ENCODE peak calls at places on chromosomes 16 and 17, in ten cellular contexts. I is IMR-90, Y is HCT116, S is Peyer's patch, R is uterus, T is tibial nerve, B is adrenal gland, Z is ovary, J is breast epithelium, X is heart left ventricle. C is an unnamed sample.

GRCh38 chr17:12579245-12579644 is 86.4 kb upstream of the MYOCD start:
- DNase-seq in I (no peak), Y (no peak), S (no peak), R (no peak), T (no peak), B (no peak), Z (no peak), J (no peak), X (no peak), C (no peak)

GRCh38 chr17:15981646-15982580 is 17.6 kb downstream of the ZSWIM7 start:
- DNase-seq in I (peak), Y (no peak), S (no peak), R (no peak), T (no peak), B (no peak), Z (no peak), J (no peak), X (no peak), C (no peak)

GRCh38 chr16:57694556-57695377 is at the start of gene DRC7:
- DNase-seq in I (peak), Y (peak), S (no peak), R (peak), T (no peak), B (peak), Z (no peak), J (no peak), X (no peak), C (peak)

GRCh38 chr17:4827399-4827798 is 5.7 kb upstream of the MINK1 start:
- DNase-seq in I (no peak), Y (no peak), S (no peak), R (no peak), T (no peak), B (no peak), Z (no peak), J (no peak), X (no peak), C (no peak)

GRCh38 chr17:55895112-55895759 is 144.4 kb downstream of the PCTP start:
- DNase-seq in I (no peak), Y (no peak), S (no peak), R (no peak), T (no peak), B (no peak), Z (no peak), J (no peak), X (no peak), C (no peak)

GRCh38 chr16:3727806-3728381 is 10.6 kb upstream of the TRAP1 start:
- DNase-seq in I (no peak), Y (no peak), S (peak), R (no peak), T (no peak), B (no peak), Z (no peak), J (no peak), X (no peak), C (no peak)

GRCh38 chr16:2835638-2836493 is 5.8 kb downstream of the ZG16B start:
- DNase-seq in I (peak), Y (peak), S (no peak), R (no peak), T (no peak), B (no peak), Z (no peak), J (peak), X (peak), C (no peak)

GRCh38 chr17:39573447-39574298 is 34.0 kb downstream of the NEUROD2 start:
- DNase-seq in I (peak), Y (peak), S (peak), R (peak), T (peak), B (peak), Z (peak), J (peak), X (peak), C (peak)

GRCh38 chr16:72138064-72138572 is 33.8 kb downstream of the PMFBP1 start:
- DNase-seq in I (no peak), Y (no peak), S (no peak), R (no peak), T (no peak), B (no peak), Z (no peak), J (no peak), X (no peak), C (no peak)

GRCh38 chr16:50037791-50038190 is 12.8 kb downstream of the CNEP1R1 start:
- DNase-seq in I (peak), Y (no peak), S (no peak), R (no peak), T (no peak), B (no peak), Z (no peak), J (no peak), X (no peak), C (no peak)

GRCh38 chr17:71460943-71461342 is 659.9 kb upstream of the SOX9 start:
- DNase-seq in I (peak), Y (peak), S (no peak), R (no peak), T (no peak), B (no peak), Z (no peak), J (no peak), X (no peak), C (no peak)

GRCh38 chr17:51461578-51462004 is 201.2 kb downstream of the UTP18 start:
- DNase-seq in I (peak), Y (peak), S (peak), R (no peak), T (no peak), B (peak), Z (peak), J (no peak), X (peak), C (no peak)

GRCh38 chr16:81004646-81005353 is 1.9 kb downstream of the CMC2 start:
- DNase-seq in I (peak), Y (peak), S (no peak), R (peak), T (no peak), B (peak), Z (no peak), J (no peak), X (no peak), C (no peak)

GRCh38 chr16:71414038-71414437 is 27.8 kb downstream of the TLE7 start:
- DNase-seq in I (no peak), Y (no peak), S (no peak), R (no peak), T (no peak), B (no peak), Z (no peak), J (no peak), X (no peak), C (no peak)

GRCh38 chr16:47143677-47144558 is at the start of gene NETO2:
- DNase-seq in I (peak), Y (no peak), S (peak), R (no peak), T (no peak), B (peak), Z (peak), J (no peak), X (peak), C (peak)

GRCh38 chr16:87198881-87199280 is 118.3 kb downstream of the C16orf95 start:
- DNase-seq in I (no peak), Y (no peak), S (no peak), R (no peak), T (no peak), B (no peak), Z (no peak), J (no peak), X (no peak), C (no peak)

GRCh38 chr16:9128346-9129342 is 37.2 kb downstream of the HAPSTR1 start:
- DNase-seq in I (no peak), Y (no peak), S (no peak), R (no peak), T (no peak), B (no peak), Z (no peak), J (no peak), X (no peak), C (no peak)

GRCh38 chr17:72699566-72699965 is 392.9 kb downstream of the SLC39A11 start:
- DNase-seq in I (peak), Y (no peak), S (no peak), R (no peak), T (no peak), B (no peak), Z (no peak), J (no peak), X (peak), C (peak)

GRCh38 chr17:72696156-72696555 is 396.3 kb downstream of the SLC39A11 start:
- DNase-seq in I (no peak), Y (no peak), S (no peak), R (no peak), T (no peak), B (no peak), Z (no peak), J (no peak), X (no peak), C (no peak)

GRCh38 chr17:72700226-72700625 is 392.3 kb downstream of the SLC39A11 start:
- DNase-seq in I (no peak), Y (no peak), S (no peak), R (no peak), T (no peak), B (no peak), Z (no peak), J (no peak), X (no peak), C (no peak)

GRCh38 chr17:72693956-72694355 is 398.5 kb downstream of the SLC39A11 start:
- DNase-seq in I (no peak), Y (no peak), S (no peak), R (no peak), T (no peak), B (no peak), Z (no peak), J (no peak), X (no peak), C (no peak)

DNA sequence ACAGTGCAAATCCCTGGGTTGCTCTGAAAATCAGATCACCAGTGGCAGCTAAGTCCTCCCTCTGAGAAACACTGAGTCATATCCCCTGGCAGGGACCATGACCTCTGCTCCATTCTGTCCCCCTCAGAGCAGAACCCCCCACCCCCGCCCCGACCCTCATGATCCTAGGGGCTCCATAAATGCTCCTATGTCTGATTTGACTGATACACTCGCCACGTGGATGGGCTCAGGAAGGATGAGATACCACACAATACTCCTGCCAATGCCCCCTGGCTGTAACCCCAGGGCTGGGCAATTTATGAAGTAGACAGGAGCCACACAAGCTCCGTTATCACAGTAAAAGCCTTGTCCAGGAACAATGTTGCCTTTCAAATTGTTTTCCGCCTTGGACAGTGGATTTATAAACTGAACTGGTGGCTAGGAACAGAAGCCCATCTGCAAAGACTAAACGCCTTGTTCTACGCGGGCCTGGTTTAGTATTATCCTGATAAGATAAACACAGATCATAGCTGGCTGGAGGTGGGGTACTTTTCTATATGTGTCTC is 394.8 kb downstream of the SLC39A11 start:
- DNase-seq in I (peak), Y (no peak), S (no peak), R (no peak), T (no peak), B (no peak), Z (no peak), J (no peak), X (no peak), C (no peak)
- TF ChIP-seq CTCF in I (no peak), Y (peak), S (no peak), R (no peak), T (no peak), B (no peak), Z (no peak), J (no peak), X (no peak), C (no peak)

DNA sequence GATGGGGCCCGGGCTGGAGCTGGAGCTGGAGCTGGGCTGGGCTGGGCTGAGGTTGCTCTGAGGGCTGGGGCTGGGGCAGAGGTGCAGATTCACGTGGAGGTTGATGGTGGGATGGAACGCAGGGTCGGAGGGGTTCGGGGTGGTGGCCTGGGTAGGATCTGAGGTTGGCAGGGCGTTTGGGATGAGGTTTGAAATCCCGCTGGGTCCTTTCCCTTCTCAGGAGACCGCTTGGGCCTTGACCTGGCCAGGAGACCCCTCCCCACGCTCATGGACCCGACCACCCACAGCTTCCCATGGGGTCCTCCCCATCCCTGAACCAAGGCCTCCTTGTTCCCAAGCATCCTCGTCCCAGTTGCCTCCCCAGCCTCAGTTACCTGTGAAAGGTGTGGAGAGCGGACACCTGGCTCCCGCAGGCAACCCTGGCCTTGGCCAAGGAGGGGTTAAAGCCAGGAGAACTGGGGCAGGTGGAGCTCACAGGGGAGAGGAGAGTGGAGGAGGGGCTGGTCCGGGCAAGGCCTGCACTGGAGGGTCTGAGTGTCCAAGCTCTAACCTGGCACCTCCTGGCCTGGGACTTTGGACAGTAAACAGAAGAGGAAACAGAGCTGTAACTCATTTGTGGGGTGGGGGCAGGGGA is at the start of gene ASGR2:
- DNase-seq in I (no peak), Y (no peak), S (no peak), R (no peak), T (no peak), B (no peak), Z (no peak), J (no peak), X (no peak), C (no peak)
- TF ChIP-seq POLR2A in I (no peak), Y (no peak), S (no peak), R (no peak), T (no peak), B (no peak), Z (no peak), J (no peak), X (no peak), C (no peak)

DNA sequence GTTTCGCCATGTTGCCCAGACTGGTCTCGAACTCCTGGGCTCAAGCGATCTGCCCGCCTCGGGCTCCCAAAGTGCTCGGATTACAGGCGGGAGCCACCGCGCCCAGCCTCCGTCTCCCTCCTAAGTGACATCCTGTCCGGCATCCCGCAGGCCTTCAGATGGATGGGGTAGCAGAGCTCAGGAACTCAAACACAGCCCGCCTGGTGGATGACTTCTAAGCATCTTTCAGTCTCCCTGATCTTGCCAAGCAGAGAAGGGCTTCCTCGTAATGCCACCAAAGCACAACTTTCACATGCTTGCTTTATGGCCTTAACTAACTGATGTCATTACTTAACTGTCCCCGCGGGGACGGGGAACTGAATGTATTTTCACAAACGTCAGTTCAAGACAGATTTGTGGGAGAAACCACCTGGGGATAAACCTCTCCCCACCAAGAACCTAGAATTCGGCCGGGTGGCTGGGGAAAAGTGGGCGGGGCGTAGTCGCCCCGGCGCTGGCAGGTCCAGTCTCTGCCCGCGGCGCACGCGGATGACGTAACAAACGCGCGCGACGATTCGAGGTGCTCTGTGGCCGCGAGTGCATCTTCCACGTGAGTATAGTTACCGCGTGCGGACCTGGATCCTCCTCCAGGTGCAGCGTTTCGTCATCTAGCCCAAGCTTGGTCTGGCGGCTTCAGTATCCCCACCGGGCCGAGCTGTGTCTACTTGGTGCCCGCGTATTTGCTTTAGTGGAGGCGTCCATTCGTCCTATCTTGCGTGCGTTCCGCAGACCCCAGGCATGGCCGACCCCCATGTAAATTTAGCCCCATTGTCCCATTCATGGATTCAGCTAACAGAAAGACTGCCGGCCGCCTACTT is at the start of gene PFAS:
- DNase-seq in I (peak), Y (peak), S (peak), R (peak), T (peak), B (peak), Z (peak), J (peak), X (peak), C (peak)
- TF ChIP-seq CTCF in I (no peak), Y (no peak), S (peak), R (no peak), T (no peak), B (no peak), Z (no peak), J (no peak), X (no peak), C (no peak)

GRCh38 chr16:89695875-89696597 is 5.5 kb downstream of the SPATA2L start:
- DNase-seq in I (no peak), Y (no peak), S (no peak), R (no peak), T (no peak), B (no peak), Z (peak), J (no peak), X (no peak), C (no peak)

GRCh38 chr16:89693931-89694783 is 7.3 kb downstream of the SPATA2L start:
- DNase-seq in I (no peak), Y (no peak), S (peak), R (no peak), T (no peak), B (no peak), Z (no peak), J (no peak), X (no peak), C (no peak)

GRCh38 chr16:89696598-89697128 is 4.8 kb downstream of the SPATA2L start:
- DNase-seq in I (no peak), Y (no peak), S (peak), R (no peak), T (no peak), B (no peak), Z (peak), J (no peak), X (no peak), C (peak)

GRCh38 chr16:89697161-89697615 is 4.3 kb downstream of the SPATA2L start:
- DNase-seq in I (no peak), Y (no peak), S (peak), R (no peak), T (no peak), B (no peak), Z (peak), J (no peak), X (no peak), C (no peak)

GRCh38 chr16:89695086-89695874 is 6.2 kb downstream of the SPATA2L start:
- DNase-seq in I (no peak), Y (no peak), S (peak), R (no peak), T (no peak), B (no peak), Z (no peak), J (no peak), X (no peak), C (peak)
- TF ChIP-seq POLR2A in I (no peak), Y (no peak), S (no peak), R (no peak), T (no peak), B (no peak), Z (no peak), J (no peak), X (no peak), C (no peak)

GRCh38 chr16:27870116-27870798 is 193.3 kb downstream of the GSG1L start:
- DNase-seq in I (no peak), Y (no peak), S (no peak), R (no peak), T (no peak), B (no peak), Z (no peak), J (no peak), X (no peak), C (no peak)
- TF ChIP-seq CTCF in I (no peak), Y (no peak), S (no peak), R (no peak), T (no peak), B (no peak), Z (no peak), J (no peak), X (no peak), C (no peak)

GRCh38 chr16:85372627-85373372 is 240.3 kb upstream of the GSE1 start:
- DNase-seq in I (peak), Y (no peak), S (no peak), R (no peak), T (no peak), B (peak), Z (no peak), J (no peak), X (no peak), C (no peak)
- TF ChIP-seq POLR2A in I (no peak), Y (no peak), S (no peak), R (no peak), T (no peak), B (no peak), Z (no peak), J (no peak), X (no peak), C (no peak)

DNA sequence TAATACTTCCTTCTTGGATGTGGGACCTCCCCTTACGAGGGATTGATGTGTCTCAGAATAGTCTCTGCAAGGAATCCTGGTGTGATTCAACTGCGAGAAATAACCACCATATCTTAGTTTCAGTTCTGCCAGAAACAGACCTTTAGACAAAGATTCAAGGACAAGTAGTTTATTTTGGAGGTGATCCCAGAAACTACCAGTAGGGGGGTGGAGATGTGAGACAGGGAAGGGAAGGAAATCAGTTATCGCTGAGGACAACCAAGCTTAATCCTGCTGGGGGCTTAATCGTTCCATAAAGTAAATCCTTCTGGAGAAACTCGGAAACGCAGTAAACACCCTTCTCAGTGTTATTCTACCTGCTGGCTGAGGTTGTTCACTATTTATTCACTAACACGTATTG is 5.0 kb upstream of the SDR42E1 start:
- DNase-seq in I (peak), Y (peak), S (no peak), R (no peak), T (no peak), B (no peak), Z (no peak), J (no peak), X (no peak), C (no peak)
- TF ChIP-seq CTCF in I (peak), Y (peak), S (no peak), R (no peak), T (no peak), B (peak), Z (no peak), J (no peak), X (no peak), C (no peak)

GRCh38 chr16:85288341-85288868 is 176.1 kb upstream of the CIBAR2 start:
- DNase-seq in I (no peak), Y (no peak), S (no peak), R (no peak), T (no peak), B (no peak), Z (no peak), J (no peak), X (no peak), C (no peak)

GRCh38 chr16:85290626-85291301 is 178.5 kb upstream of the CIBAR2 start:
- DNase-seq in I (no peak), Y (no peak), S (no peak), R (no peak), T (no peak), B (no peak), Z (no peak), J (no peak), X (no peak), C (no peak)

GRCh38 chr16:85289760-85290625 is 177.7 kb upstream of the CIBAR2 start:
- DNase-seq in I (no peak), Y (no peak), S (no peak), R (no peak), T (no peak), B (no peak), Z (no peak), J (no peak), X (no peak), C (no peak)

GRCh38 chr16:85286970-85287814 is 174.9 kb upstream of the CIBAR2 start:
- DNase-seq in I (peak), Y (no peak), S (no peak), R (no peak), T (peak), B (peak), Z (no peak), J (no peak), X (peak), C (peak)

GRCh38 chr16:85288869-85289660 is 176.8 kb upstream of the CIBAR2 start:
- DNase-seq in I (no peak), Y (no peak), S (no peak), R (no peak), T (no peak), B (no peak), Z (no peak), J (no peak), X (no peak), C (no peak)
- TF ChIP-seq POLR2A in I (no peak), Y (no peak), S (no peak), R (no peak), T (no peak), B (no peak), Z (no peak), J (no peak), X (no peak), C (no peak)

C was measured in lower leg skin.